ENCODE peak calls at places on chromosomes 13 and 19, in five cellular contexts. Y, Z, A, K and V are unnamed samples.

GRCh38 chr13:81171065-81171647 is 830.2 kb upstream of the SPRY2 start:
- DNase-seq in K (no peak), A (peak; percentile 3), Y (no peak), Z (no peak), V (peak; percentile 37)

GRCh38 chr19:39335168-39335567 is 675 bp downstream of the GMFG start:
- DNase-seq in A (no peak), Y (peak; percentile 36), Z (no peak), K (no peak), V (no peak)

GRCh38 chr13:42312817-42313431 is 41.0 kb downstream of the AKAP11 start:
- DNase-seq in A (no peak), K (no peak), Y (no peak), Z (no peak), V (no peak)

GRCh38 chr13:103883698-103884097 is 817.5 kb upstream of the SLC10A2 start:
- DNase-seq in A (peak; percentile 23), K (no peak), Y (no peak), Z (no peak), V (no peak)

GRCh38 chr13:98301721-98302120 is 124.7 kb upstream of the RNF113B start:
- DNase-seq in K (no peak), A (peak; percentile 73), Y (no peak), Z (no peak), V (peak; percentile 47)

GRCh38 chr19:3129112-3129511 is 6.7 kb upstream of the GNA15 start:
- DNase-seq in Y (peak; percentile 26), A (peak; percentile 45), Z (no peak), K (no peak), V (peak; percentile 58)

GRCh38 chr19:40697007-40697406 is 6.6 kb upstream of the NUMBL start:
- DNase-seq in Z (no peak), A (no peak), K (no peak), Y (no peak), V (no peak)

GRCh38 chr13:73335938-73336337 is 277.1 kb downstream of the KLF5 start:
- DNase-seq in Z (no peak), A (no peak), K (no peak), Y (no peak), V (no peak)

GRCh38 chr13:47433461-47434005 is 536.7 kb upstream of the HTR2A start:
- DNase-seq in A (peak; percentile 45), Z (no peak), K (no peak), Y (no peak), V (peak; percentile 66)